ENCODE peak calls at places on chromosomes 13 and 19, in six cellular contexts. L, G, T, U, C and S are unnamed samples.

GRCh38 chr13:73704587-73704986 is 429.6 kb downstream of the KLF12 start:
- DNase-seq in U (no peak), C (no peak), G (no peak), L (no peak), T (no peak), S (no peak)

GRCh38 chr19:4817467-4818277 is 13.8 kb downstream of the TICAM1 start:
- DNase-seq in U (no peak), L (no peak), C (no peak), T (no peak), G (peak), S (no peak)

GRCh38 chr19:18456279-18456678 is 18.3 kb upstream of the ISYNA1 start:
- DNase-seq in T (no peak), G (no peak), C (no peak), L (peak), U (no peak), S (no peak)

GRCh38 chr13:58025821-58026220 is 394.3 kb downstream of the PCDH17 start:
- DNase-seq in U (no peak), G (no peak), C (no peak), L (no peak), T (no peak), S (no peak)

GRCh38 chr13:75263741-75264407 is 218.1 kb downstream of the TBC1D4 start:
- DNase-seq in T (no peak), U (no peak), G (no peak), L (no peak), C (no peak), S (no peak)

GRCh38 chr19:49097453-49098288 is 12.4 kb downstream of the SNRNP70 start:
- DNase-seq in L (peak), G (peak), T (no peak), U (peak), C (peak), S (peak)

GRCh38 chr13:42355118-42355840 is 83.3 kb downstream of the AKAP11 start:
- DNase-seq in G (no peak), C (no peak), U (no peak), L (no peak), T (no peak), S (no peak)

GRCh38 chr19:48102870-48103751 is 7.5 kb downstream of the PLA2G4C start:
- DNase-seq in L (no peak), T (no peak), C (no peak), U (peak), G (no peak), S (peak)

GRCh38 chr13:112068531-112069062 is 1.6 kb downstream of the SOX1 start:
- DNase-seq in G (no peak), L (peak), U (no peak), C (no peak), T (no peak), S (no peak)

GRCh38 chr19:6056801-6057650 is 53.3 kb downstream of the RFX2 start:
- DNase-seq in G (peak), C (peak), U (no peak), T (no peak), L (no peak), S (peak)
- H3K27ac ChIP-seq in G (peak), C (peak), U (no peak), T (peak), L (peak), S (peak)

DNA sequence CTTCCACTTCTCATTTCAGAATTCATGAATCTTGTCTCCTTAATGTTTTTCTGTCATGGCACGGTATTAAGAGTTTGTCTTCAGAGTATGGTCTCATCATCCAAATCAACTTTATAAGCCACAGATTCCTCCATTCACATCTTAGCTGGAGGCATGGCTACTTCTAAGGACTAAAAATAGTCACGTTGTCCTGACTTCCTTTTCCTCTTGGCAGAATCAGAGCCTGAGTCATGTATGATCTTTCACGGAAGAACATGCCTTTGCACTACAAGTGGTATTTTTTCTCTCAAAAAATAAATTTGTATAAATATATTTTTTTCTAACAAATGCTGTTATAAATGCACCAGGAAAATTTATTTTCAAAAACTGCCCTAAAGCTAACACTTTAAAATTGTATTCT is 71.4 kb downstream of the ALOX5AP start:
- DNase-seq in L (no peak), T (no peak), C (no peak), U (no peak), G (no peak), S (no peak)
- H3K27ac ChIP-seq in L (no peak), T (no peak), C (no peak), U (no peak), G (peak), S (no peak)

GRCh38 chr19:661427-662196 is 1.4 kb downstream of the RNF126 start:
- DNase-seq in G (peak), T (no peak), U (no peak), L (peak), C (no peak), S (peak)
- H3K27ac ChIP-seq in G (peak), T (peak), U (no peak), L (peak), C (no peak), S (peak)

GRCh38 chr19:16368385-16369305 is 44.0 kb downstream of the KLF2 start:
- DNase-seq in T (no peak), C (no peak), G (no peak), L (peak), U (no peak), S (no peak)

GRCh38 chr19:16365300-16365996 is 40.8 kb downstream of the KLF2 start:
- DNase-seq in L (peak), U (no peak), T (no peak), G (no peak), C (no peak), S (no peak)

GRCh38 chr19:16367269-16367683 is 42.6 kb downstream of the KLF2 start:
- DNase-seq in L (peak), T (no peak), U (no peak), G (no peak), C (no peak), S (no peak)

GRCh38 chr19:16366056-16366432 is 41.4 kb downstream of the KLF2 start:
- DNase-seq in U (no peak), G (no peak), C (no peak), T (no peak), L (peak), S (no peak)

GRCh38 chr19:16366433-16367268 is 42.0 kb downstream of the KLF2 start:
- DNase-seq in G (no peak), U (no peak), C (no peak), T (no peak), L (peak), S (no peak)
- H3K27ac ChIP-seq in G (no peak), U (no peak), C (no peak), T (peak), L (peak), S (peak)

DNA sequence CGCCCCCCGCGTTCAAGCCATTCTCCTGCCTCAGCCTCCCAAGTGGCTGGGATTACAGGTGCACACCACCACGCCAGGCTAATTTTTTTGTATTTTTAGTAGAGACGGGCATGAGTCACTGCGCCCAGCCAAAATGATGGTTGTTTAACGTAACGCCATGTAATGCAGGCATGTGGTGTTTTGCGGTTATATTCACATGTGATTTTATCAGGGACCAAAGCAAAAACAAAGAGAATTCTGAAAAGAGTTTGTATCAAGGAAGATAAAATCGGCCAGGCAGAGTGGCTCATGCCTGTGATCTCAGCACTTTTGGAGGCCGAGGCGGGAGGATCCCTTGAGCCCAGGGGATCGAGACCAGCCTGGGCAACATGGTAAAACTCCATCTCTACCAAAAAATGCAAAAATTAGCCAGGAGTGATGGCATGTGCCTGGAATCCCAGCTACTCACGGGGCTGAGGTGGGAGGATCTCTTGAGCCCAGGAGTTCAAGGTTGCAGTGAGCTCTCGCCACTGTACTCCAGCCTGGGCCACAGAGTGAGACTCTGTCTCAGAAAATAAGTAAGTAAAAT is 4.7 kb upstream of the ADGRE2 start:
- DNase-seq in G (no peak), C (no peak), L (no peak), U (no peak), T (no peak), S (no peak)
- H3K27ac ChIP-seq in G (no peak), C (no peak), L (no peak), U (no peak), T (no peak), S (no peak)

DNA sequence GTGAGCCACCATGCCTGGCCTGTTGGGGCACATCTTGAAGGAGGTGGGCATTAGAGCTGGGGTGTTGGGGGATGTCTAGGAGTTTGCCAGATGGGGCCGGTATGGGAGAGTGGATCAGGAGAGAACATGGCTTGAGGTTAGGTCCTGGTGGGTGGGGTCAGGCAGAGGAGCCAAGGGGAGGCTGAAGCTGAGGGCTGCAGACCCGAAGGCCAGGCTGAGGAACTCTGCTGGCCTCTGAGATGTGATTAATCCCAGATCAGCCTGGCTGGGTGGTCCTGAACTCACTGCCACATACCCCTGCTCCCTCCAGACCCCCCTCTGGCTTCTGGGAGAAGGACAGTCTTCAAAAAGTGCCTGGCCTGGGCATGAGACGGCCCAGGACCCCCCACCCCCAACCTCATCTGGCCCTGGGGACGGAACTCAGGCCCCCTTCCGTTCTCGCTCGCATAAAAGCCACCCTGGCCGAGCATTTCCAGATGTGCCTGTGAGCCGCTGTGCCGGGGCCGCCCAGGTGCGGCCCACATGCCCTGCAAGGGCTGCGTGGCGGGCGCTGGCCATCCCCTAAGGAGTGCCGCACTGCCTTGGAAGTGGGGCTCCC is 2.7 kb downstream of the FSTL3 start:
- DNase-seq in G (no peak), C (no peak), U (no peak), T (no peak), L (no peak), S (no peak)
- H3K27ac ChIP-seq in G (peak), C (peak), U (no peak), T (peak), L (no peak), S (peak)

DNA sequence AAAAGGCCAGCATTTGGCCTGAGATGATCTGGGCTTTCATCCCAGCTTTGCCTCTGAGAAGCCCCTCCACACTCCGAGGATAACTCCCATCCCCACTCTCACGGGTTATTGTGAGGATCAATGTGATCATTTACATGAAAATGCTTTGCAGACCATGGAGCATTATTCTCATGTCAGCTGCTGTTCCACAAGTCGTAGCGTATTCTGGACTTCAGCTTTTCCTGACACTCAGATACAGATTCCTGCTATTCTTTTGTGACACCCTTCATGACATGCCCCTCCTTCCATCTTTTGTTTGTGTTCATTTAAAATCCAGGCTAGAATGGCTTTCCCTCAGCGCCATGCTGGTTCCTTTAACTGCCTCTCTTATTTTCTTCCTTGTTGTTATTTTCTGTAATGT is 86.5 kb downstream of the NUFIP1 start:
- DNase-seq in C (no peak), L (no peak), T (no peak), G (no peak), U (no peak), S (no peak)
- H3K27ac ChIP-seq in C (no peak), L (no peak), T (peak), G (no peak), U (no peak), S (peak)

DNA sequence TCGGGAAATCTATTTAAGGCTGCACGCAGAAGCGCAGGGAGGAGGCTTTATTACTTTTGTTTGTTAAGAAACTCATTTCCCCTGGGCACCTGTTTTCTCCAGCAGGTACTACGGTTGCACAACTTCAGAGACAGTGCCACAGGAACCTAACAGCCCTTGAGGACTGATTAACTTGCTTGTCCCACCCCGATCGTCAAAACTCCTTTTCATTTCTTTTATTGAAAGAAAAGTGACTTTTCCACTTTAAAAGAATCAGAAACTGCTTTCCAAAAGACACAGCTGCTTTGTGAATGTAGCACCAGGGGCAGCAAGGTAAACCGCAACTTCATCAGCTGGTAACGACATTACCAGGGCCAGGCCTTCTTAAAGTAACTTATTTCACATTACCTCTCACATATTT is 1.5 kb downstream of the ANKRD10 start:
- DNase-seq in C (no peak), L (no peak), G (no peak), T (no peak), U (no peak), S (peak)
- H3K27ac ChIP-seq in C (no peak), L (peak), G (peak), T (peak), U (no peak), S (peak)